ENCODE peak calls at places on chromosomes 6 and 20, in eight cellular contexts. One of them, this sample, is unnamed.

GRCh38 chr20:14953736-14954135 is 616.3 kb upstream of the FLRT3 start:
- DNase-seq in sigmoid colon: no peak
- DNase-seq in PC-9: no peak
- DNase-seq in uterus: no peak
- DNase-seq in GM23338: no peak
- DNase-seq in ovary: no peak
- DNase-seq in mammary epithelial cell: no peak
- DNase-seq in neural progenitor cell: no peak
- DNase-seq in this sample: no peak

GRCh38 chr6:19896580-19897010 is 59.4 kb downstream of the ID4 start:
- DNase-seq in sigmoid colon: no peak
- DNase-seq in PC-9: no peak
- DNase-seq in uterus: no peak
- DNase-seq in GM23338: no peak
- DNase-seq in ovary: no peak
- DNase-seq in mammary epithelial cell: peak; percentile 37
- DNase-seq in neural progenitor cell: no peak
- DNase-seq in this sample: no peak

GRCh38 chr6:44058617-44059358 is 68.5 kb downstream of the MRPL14 start:
- DNase-seq in sigmoid colon: peak; percentile 94
- DNase-seq in PC-9: peak; percentile 99
- DNase-seq in uterus: peak; percentile 88
- DNase-seq in GM23338: no peak
- DNase-seq in ovary: no peak
- DNase-seq in mammary epithelial cell: peak; percentile 99
- DNase-seq in neural progenitor cell: no peak
- DNase-seq in this sample: peak; percentile 100

GRCh38 chr6:138291036-138291848 is 73.0 kb upstream of the PBOV1 start:
- DNase-seq in sigmoid colon: no peak
- DNase-seq in PC-9: no peak
- DNase-seq in uterus: no peak
- DNase-seq in GM23338: peak; percentile 33
- DNase-seq in ovary: no peak
- DNase-seq in mammary epithelial cell: no peak
- DNase-seq in neural progenitor cell: peak; percentile 41
- DNase-seq in this sample: no peak

GRCh38 chr20:25253606-25254275 is 5.9 kb downstream of the PYGB start:
- DNase-seq in sigmoid colon: no peak
- DNase-seq in PC-9: no peak
- DNase-seq in uterus: no peak
- DNase-seq in GM23338: no peak
- DNase-seq in ovary: no peak
- DNase-seq in mammary epithelial cell: no peak
- DNase-seq in neural progenitor cell: no peak
- DNase-seq in this sample: peak; percentile 42

GRCh38 chr6:10556496-10557391 is 35.6 kb downstream of the GCNT2 start:
- DNase-seq in sigmoid colon: no peak
- DNase-seq in PC-9: no peak
- DNase-seq in uterus: no peak
- DNase-seq in GM23338: no peak
- DNase-seq in ovary: no peak
- DNase-seq in mammary epithelial cell: no peak
- DNase-seq in neural progenitor cell: no peak
- DNase-seq in this sample: no peak

GRCh38 chr6:118696262-118696661 is 44.9 kb upstream of the CEP85L start:
- DNase-seq in sigmoid colon: no peak
- DNase-seq in PC-9: no peak
- DNase-seq in uterus: no peak
- DNase-seq in GM23338: no peak
- DNase-seq in ovary: no peak
- DNase-seq in mammary epithelial cell: no peak
- DNase-seq in neural progenitor cell: no peak
- DNase-seq in this sample: peak; percentile 27

GRCh38 chr6:37607949-37608348 is 89.7 kb downstream of the MDGA1 start:
- DNase-seq in sigmoid colon: no peak
- DNase-seq in PC-9: no peak
- DNase-seq in uterus: no peak
- DNase-seq in GM23338: peak; percentile 77
- DNase-seq in ovary: no peak
- DNase-seq in mammary epithelial cell: no peak
- DNase-seq in neural progenitor cell: peak; percentile 56
- DNase-seq in this sample: peak; percentile 22

GRCh38 chr20:63232235-63233060 is 3.3 kb upstream of the BIRC7 start:
- DNase-seq in sigmoid colon: no peak
- DNase-seq in PC-9: peak; percentile 89
- DNase-seq in uterus: no peak
- DNase-seq in GM23338: no peak
- DNase-seq in ovary: no peak
- DNase-seq in mammary epithelial cell: no peak
- DNase-seq in neural progenitor cell: no peak
- DNase-seq in this sample: peak; percentile 96

GRCh38 chr6:142255785-142256184 is 46.0 kb upstream of the ADGRG6 start:
- DNase-seq in sigmoid colon: no peak
- DNase-seq in PC-9: no peak
- DNase-seq in uterus: no peak
- DNase-seq in GM23338: no peak
- DNase-seq in ovary: no peak
- DNase-seq in mammary epithelial cell: no peak
- DNase-seq in neural progenitor cell: no peak
- DNase-seq in this sample: no peak

GRCh38 chr6:33620584-33621395 is at the start of gene ITPR3:
- DNase-seq in sigmoid colon: peak; percentile 80
- DNase-seq in PC-9: peak; percentile 71
- DNase-seq in uterus: no peak
- DNase-seq in GM23338: peak; percentile 66
- DNase-seq in ovary: peak; percentile 59
- DNase-seq in mammary epithelial cell: peak; percentile 83
- DNase-seq in neural progenitor cell: peak; percentile 57
- DNase-seq in this sample: peak; percentile 71

GRCh38 chr20:54645445-54646155 is 170.2 kb downstream of the DOK5 start:
- DNase-seq in sigmoid colon: no peak
- DNase-seq in PC-9: no peak
- DNase-seq in uterus: no peak
- DNase-seq in GM23338: no peak
- DNase-seq in ovary: no peak
- DNase-seq in mammary epithelial cell: no peak
- DNase-seq in neural progenitor cell: no peak
- DNase-seq in this sample: no peak

GRCh38 chr6:3729603-3730344 is 21.7 kb downstream of the PXDC1 start:
- DNase-seq in sigmoid colon: no peak
- DNase-seq in PC-9: no peak
- DNase-seq in uterus: no peak
- DNase-seq in GM23338: no peak
- DNase-seq in ovary: no peak
- DNase-seq in mammary epithelial cell: no peak
- DNase-seq in neural progenitor cell: no peak
- DNase-seq in this sample: no peak

GRCh38 chr6:125986956-125987617 is 747 bp downstream of the TRMT11 start:
- DNase-seq in sigmoid colon: no peak
- DNase-seq in PC-9: no peak
- DNase-seq in uterus: no peak
- DNase-seq in GM23338: peak; percentile 28
- DNase-seq in ovary: no peak
- DNase-seq in mammary epithelial cell: no peak
- DNase-seq in neural progenitor cell: no peak
- DNase-seq in this sample: peak; percentile 36

GRCh38 chr6:159655409-159655988 is 37.5 kb downstream of the SOD2 start:
- DNase-seq in sigmoid colon: no peak
- DNase-seq in PC-9: no peak
- DNase-seq in uterus: no peak
- DNase-seq in GM23338: peak; percentile 17
- DNase-seq in ovary: no peak
- DNase-seq in mammary epithelial cell: no peak
- DNase-seq in neural progenitor cell: peak; percentile 2
- DNase-seq in this sample: no peak

GRCh38 chr6:3500262-3501001 is 43.6 kb upstream of the SLC22A23 start:
- DNase-seq in sigmoid colon: no peak
- DNase-seq in PC-9: peak; percentile 93
- DNase-seq in uterus: no peak
- DNase-seq in GM23338: no peak
- DNase-seq in ovary: no peak
- DNase-seq in mammary epithelial cell: peak; percentile 92
- DNase-seq in neural progenitor cell: no peak
- DNase-seq in this sample: peak; percentile 95

GRCh38 chr20:49846206-49846807 is 33.7 kb downstream of the SLC9A8 start:
- DNase-seq in sigmoid colon: no peak
- DNase-seq in PC-9: peak; percentile 62
- DNase-seq in uterus: peak; percentile 56
- DNase-seq in GM23338: peak; percentile 92
- DNase-seq in ovary: no peak
- DNase-seq in mammary epithelial cell: peak; percentile 48
- DNase-seq in neural progenitor cell: peak; percentile 83
- DNase-seq in this sample: peak; percentile 67

GRCh38 chr20:3071610-3072529 is at the start of gene OXT:
- DNase-seq in sigmoid colon: no peak
- DNase-seq in PC-9: no peak
- DNase-seq in uterus: no peak
- DNase-seq in GM23338: peak; percentile 81
- DNase-seq in ovary: no peak
- DNase-seq in mammary epithelial cell: no peak
- DNase-seq in neural progenitor cell: peak; percentile 58
- DNase-seq in this sample: no peak

GRCh38 chr20:23270427-23270911 is 80.1 kb upstream of the NXT1 start:
- DNase-seq in sigmoid colon: no peak
- DNase-seq in PC-9: no peak
- DNase-seq in uterus: no peak
- DNase-seq in GM23338: no peak
- DNase-seq in ovary: no peak
- DNase-seq in mammary epithelial cell: no peak
- DNase-seq in neural progenitor cell: no peak
- DNase-seq in this sample: peak; percentile 58

GRCh38 chr6:129645371-129646139 is 64.4 kb downstream of the ARHGAP18 start:
- DNase-seq in sigmoid colon: no peak
- DNase-seq in PC-9: peak; percentile 50
- DNase-seq in uterus: no peak
- DNase-seq in GM23338: no peak
- DNase-seq in ovary: no peak
- DNase-seq in mammary epithelial cell: no peak
- DNase-seq in neural progenitor cell: no peak
- DNase-seq in this sample: peak; percentile 22

GRCh38 chr6:126199482-126199881 is 140.4 kb upstream of the CENPW start:
- DNase-seq in sigmoid colon: no peak
- DNase-seq in PC-9: no peak
- DNase-seq in uterus: no peak
- DNase-seq in GM23338: no peak
- DNase-seq in ovary: no peak
- DNase-seq in mammary epithelial cell: no peak
- DNase-seq in neural progenitor cell: no peak
- DNase-seq in this sample: no peak

GRCh38 chr6:28764014-28764723 is 159.6 kb downstream of the TRIM27 start:
- DNase-seq in sigmoid colon: no peak
- DNase-seq in PC-9: no peak
- DNase-seq in uterus: no peak
- DNase-seq in GM23338: no peak
- DNase-seq in ovary: no peak
- DNase-seq in mammary epithelial cell: peak; percentile 57
- DNase-seq in neural progenitor cell: no peak
- DNase-seq in this sample: no peak
- H3K4me3 ChIP-seq in sigmoid colon: no peak overlapping the region
- H3K4me3 ChIP-seq in PC-9: no peak overlapping the region
- H3K4me3 ChIP-seq in uterus: no peak overlapping the region
- H3K4me3 ChIP-seq in GM23338: peak overlapping the region; percentile 55
- H3K4me3 ChIP-seq in ovary: no peak overlapping the region
- H3K4me3 ChIP-seq in mammary epithelial cell: peak overlapping the region; percentile 37
- H3K4me3 ChIP-seq in neural progenitor cell: no peak overlapping the region
- H3K4me3 ChIP-seq in this sample: no peak overlapping the region

GRCh38 chr6:170371588-170371987 is 65.0 kb downstream of the FAM120B start:
- DNase-seq in sigmoid colon: no peak
- DNase-seq in PC-9: no peak
- DNase-seq in uterus: no peak
- DNase-seq in GM23338: peak; percentile 68
- DNase-seq in ovary: no peak
- DNase-seq in mammary epithelial cell: no peak
- DNase-seq in neural progenitor cell: peak; percentile 35
- DNase-seq in this sample: no peak
- TF ChIP-seq CTCF in sigmoid colon: no peak
- TF ChIP-seq CTCF in PC-9: no peak
- TF ChIP-seq CTCF in uterus: no peak
- TF ChIP-seq CTCF in GM23338: no peak
- TF ChIP-seq CTCF in ovary: no peak
- TF ChIP-seq CTCF in mammary epithelial cell: no peak
- TF ChIP-seq CTCF in neural progenitor cell: no peak
- TF ChIP-seq CTCF in this sample: no peak

DNA sequence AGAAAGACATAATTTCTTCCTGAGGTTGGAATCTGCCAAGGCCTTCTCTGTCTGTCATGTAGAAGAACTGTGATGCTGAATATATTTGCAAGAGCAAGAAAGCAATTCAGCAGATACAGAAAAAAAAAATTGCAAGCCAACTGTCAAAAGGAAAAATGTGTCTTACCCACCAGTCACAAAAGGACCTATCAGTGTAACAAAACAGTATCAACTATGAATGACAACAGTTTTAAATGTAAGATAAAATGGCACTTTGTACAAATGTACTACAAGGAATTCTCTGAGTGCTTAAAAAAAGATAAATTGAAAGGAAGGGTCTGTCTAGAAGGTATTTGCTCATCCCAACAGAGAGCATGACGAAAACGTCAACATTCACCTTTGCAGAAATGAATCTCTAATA is 185.3 kb upstream of the TFAP2D start:
- DNase-seq in sigmoid colon: no peak
- DNase-seq in PC-9: no peak
- DNase-seq in uterus: no peak
- DNase-seq in GM23338: no peak
- DNase-seq in ovary: no peak
- DNase-seq in mammary epithelial cell: no peak
- DNase-seq in neural progenitor cell: no peak
- DNase-seq in this sample: no peak
- H3K4me3 ChIP-seq in sigmoid colon: no peak overlapping the region
- H3K4me3 ChIP-seq in PC-9: no peak overlapping the region
- H3K4me3 ChIP-seq in uterus: no peak overlapping the region
- H3K4me3 ChIP-seq in GM23338: no peak overlapping the region
- H3K4me3 ChIP-seq in ovary: no peak overlapping the region
- H3K4me3 ChIP-seq in mammary epithelial cell: no peak overlapping the region
- H3K4me3 ChIP-seq in neural progenitor cell: no peak overlapping the region
- H3K4me3 ChIP-seq in this sample: no peak overlapping the region

DNA sequence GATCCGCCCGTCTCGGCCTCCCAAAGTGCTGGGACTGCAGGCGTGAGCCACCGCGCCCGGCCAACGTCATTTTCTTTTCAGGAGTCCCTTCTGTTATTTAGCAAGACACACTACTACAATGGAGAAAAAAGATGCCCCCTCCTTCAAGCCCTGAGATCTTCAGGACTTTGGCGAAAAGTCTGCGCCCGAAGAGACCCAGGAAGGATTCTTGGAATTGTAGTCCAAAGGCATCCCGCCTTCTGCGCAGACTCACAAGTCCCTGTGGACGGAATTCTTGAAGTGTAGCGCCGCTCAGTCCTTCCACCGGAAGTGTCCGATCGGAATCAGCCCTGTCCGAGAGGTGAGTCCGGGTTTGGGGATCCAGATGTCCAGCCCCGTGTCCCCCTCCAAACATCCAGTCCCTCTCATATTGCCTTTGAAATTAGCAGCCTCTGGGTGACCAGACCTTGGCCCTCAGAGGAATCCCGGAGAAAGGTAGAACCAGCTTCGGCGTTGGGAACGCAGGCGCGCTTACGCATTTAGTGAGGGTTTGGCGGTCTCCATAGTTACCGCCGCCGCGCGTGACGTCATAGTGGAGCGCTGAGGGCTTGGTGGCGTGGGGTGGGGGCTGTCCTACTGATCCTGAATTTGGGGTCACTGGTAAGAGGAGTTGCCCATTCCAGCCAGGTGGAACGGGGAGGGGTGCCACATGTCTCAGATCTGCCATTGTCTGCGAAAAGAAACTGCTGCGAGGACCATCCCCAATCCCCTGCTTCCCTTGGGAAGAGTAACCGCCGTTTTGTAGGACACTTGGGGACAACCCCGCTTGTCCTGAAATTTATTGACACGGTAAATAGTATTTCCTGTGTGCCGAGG is 490 bp downstream of the ZNF165 start:
- DNase-seq in sigmoid colon: peak; percentile 97
- DNase-seq in PC-9: peak; percentile 89
- DNase-seq in uterus: peak; percentile 95
- DNase-seq in GM23338: peak; percentile 97
- DNase-seq in ovary: peak; percentile 96
- DNase-seq in mammary epithelial cell: peak; percentile 93
- DNase-seq in neural progenitor cell: peak; percentile 97
- DNase-seq in this sample: peak; percentile 98
- TF ChIP-seq CTCF in sigmoid colon: no peak
- TF ChIP-seq CTCF in PC-9: no peak
- TF ChIP-seq CTCF in uterus: peak; percentile 25
- TF ChIP-seq CTCF in GM23338: no peak
- TF ChIP-seq CTCF in ovary: no peak
- TF ChIP-seq CTCF in mammary epithelial cell: no peak
- TF ChIP-seq CTCF in neural progenitor cell: no peak
- TF ChIP-seq CTCF in this sample: no peak

This sample was measured in fibroblast of mammary gland.